ENCODE peak calls at places on chromosome 9, in six cellular contexts. L is A549; P is CD4-positive, alpha-beta T cell; S is psoas muscle; F is mesenchymal stem cell; O is PC-3. R is an unnamed sample.
A peak's percentile ranks its signal among the peaks of the same experiment; 100 is the strongest.

GRCh38 chr9:18404482-18405029 is 69.4 kb upstream of the ADAMTSL1 start:
- DNase-seq in L (no peak), P (no peak), S (no peak), F (no peak), O (no peak), R (no peak)

GRCh38 chr9:87651431-87651830 is 74.5 kb upstream of the CTSL start:
- DNase-seq in L (no peak), P (no peak), S (no peak), F (no peak), O (no peak), R (no peak)

GRCh38 chr9:135902655-135903357 is 4.5 kb downstream of the CAMSAP1 start:
- DNase-seq in L (no peak), P (no peak), S (no peak), F (no peak), O (no peak), R (no peak)

GRCh38 chr9:89899476-89900047 is 294.8 kb downstream of the GADD45G start:
- DNase-seq in L (no peak), P (no peak), S (no peak), F (no peak), O (no peak), R (no peak)

GRCh38 chr9:107141967-107142366 is 141.1 kb upstream of the RAD23B start:
- DNase-seq in L (no peak), P (no peak), S (no peak), F (no peak), O (peak; percentile 11), R (no peak)

GRCh38 chr9:76512826-76513225 is 53.8 kb downstream of the GCNT1 start:
- DNase-seq in L (no peak), P (no peak), S (no peak), F (peak; percentile 71), O (no peak), R (no peak)

GRCh38 chr9:131758972-131759647 is 19.2 kb upstream of the RAPGEF1 start:
- DNase-seq in L (no peak), P (no peak), S (no peak), F (peak; percentile 24), O (peak; percentile 35), R (no peak)

GRCh38 chr9:83981126-83981871 is 694 bp downstream of the RMI1 start:
- DNase-seq in L (peak; percentile 52), P (no peak), S (no peak), F (peak; percentile 63), O (peak; percentile 43), R (no peak)

GRCh38 chr9:100221538-100221937 is 122.5 kb downstream of the INVS start:
- DNase-seq in L (no peak), P (no peak), S (no peak), F (no peak), O (no peak), R (no peak)

GRCh38 chr9:95740217-95741004 is 135.1 kb upstream of the ERCC6L2 start:
- DNase-seq in L (no peak), P (no peak), S (no peak), F (no peak), O (no peak), R (no peak)

GRCh38 chr9:29322240-29322639 is 1749.0 kb upstream of the C9orf72 start:
- DNase-seq in L (no peak), P (no peak), S (no peak), F (peak; percentile 37), O (no peak), R (no peak)

GRCh38 chr9:84993105-84993504 is 323.6 kb downstream of the NTRK2 start:
- DNase-seq in L (no peak), P (no peak), S (no peak), F (no peak), O (no peak), R (no peak)

GRCh38 chr9:70563437-70564204 is 149.2 kb upstream of the KLF9 start:
- DNase-seq in L (no peak), P (peak; percentile 10), S (no peak), F (peak; percentile 99), O (no peak), R (no peak)

GRCh38 chr9:116055536-116055935 is 98.1 kb upstream of the PAPPA start:
- DNase-seq in L (no peak), P (no peak), S (no peak), F (peak; percentile 22), O (no peak), R (no peak)

GRCh38 chr9:27618066-27618465 is 44.8 kb upstream of the C9orf72 start:
- DNase-seq in L (no peak), P (no peak), S (no peak), F (no peak), O (no peak), R (no peak)

GRCh38 chr9:74838351-74838750 is 49.4 kb downstream of the TRPM6 start:
- DNase-seq in L (no peak), P (no peak), S (no peak), F (no peak), O (peak; percentile 4), R (no peak)

GRCh38 chr9:14323083-14323968 is 9.4 kb upstream of the NFIB start:
- DNase-seq in L (no peak), P (no peak), S (no peak), F (peak; percentile 41), O (peak; percentile 44), R (no peak)
- H3K27ac ChIP-seq in L (peak overlapping the region; percentile 99), P (no peak overlapping the region), S (peak overlapping the region; percentile 99), F (peak overlapping the region; percentile 20), O (peak overlapping the region; percentile 84), R (peak overlapping the region; percentile 100)

DNA sequence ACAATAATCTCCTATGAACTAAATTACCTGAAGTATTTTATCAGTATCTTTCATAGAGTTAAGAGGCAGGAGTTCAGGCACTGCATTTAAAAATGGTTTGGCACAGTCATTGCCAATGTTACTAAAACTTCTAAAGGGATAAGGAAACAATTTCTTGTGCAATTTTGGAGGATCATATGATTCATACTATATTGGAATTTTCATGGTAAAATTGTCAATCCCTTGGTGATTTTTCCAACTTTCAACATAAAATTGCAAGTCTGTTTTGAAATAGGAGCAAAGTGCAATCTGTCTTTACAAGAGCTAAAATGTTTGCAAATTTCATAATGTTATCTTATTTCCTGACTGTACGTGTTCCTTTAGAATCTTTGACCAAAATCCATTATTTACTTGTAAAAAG is 211.1 kb downstream of the DMRTA1 start:
- DNase-seq in L (no peak), P (no peak), S (no peak), F (no peak), O (no peak), R (no peak)
- H3K27ac ChIP-seq in L (no peak overlapping the region), P (no peak overlapping the region), S (no peak overlapping the region), F (no peak overlapping the region), O (no peak overlapping the region), R (no peak overlapping the region)

GRCh38 chr9:77599492-77599891 is 48.6 kb downstream of the GNA14 start:
- DNase-seq in L (no peak), P (no peak), S (no peak), F (no peak), O (no peak), R (no peak)

GRCh38 chr9:77602852-77603251 is 45.3 kb downstream of the GNA14 start:
- DNase-seq in L (no peak), P (no peak), S (no peak), F (no peak), O (no peak), R (no peak)

GRCh38 chr9:77598961-77599360 is 49.2 kb downstream of the GNA14 start:
- DNase-seq in L (no peak), P (no peak), S (no peak), F (no peak), O (no peak), R (no peak)

GRCh38 chr9:77600810-77601209 is 47.3 kb downstream of the GNA14 start:
- DNase-seq in L (no peak), P (no peak), S (no peak), F (no peak), O (no peak), R (no peak)

DNA sequence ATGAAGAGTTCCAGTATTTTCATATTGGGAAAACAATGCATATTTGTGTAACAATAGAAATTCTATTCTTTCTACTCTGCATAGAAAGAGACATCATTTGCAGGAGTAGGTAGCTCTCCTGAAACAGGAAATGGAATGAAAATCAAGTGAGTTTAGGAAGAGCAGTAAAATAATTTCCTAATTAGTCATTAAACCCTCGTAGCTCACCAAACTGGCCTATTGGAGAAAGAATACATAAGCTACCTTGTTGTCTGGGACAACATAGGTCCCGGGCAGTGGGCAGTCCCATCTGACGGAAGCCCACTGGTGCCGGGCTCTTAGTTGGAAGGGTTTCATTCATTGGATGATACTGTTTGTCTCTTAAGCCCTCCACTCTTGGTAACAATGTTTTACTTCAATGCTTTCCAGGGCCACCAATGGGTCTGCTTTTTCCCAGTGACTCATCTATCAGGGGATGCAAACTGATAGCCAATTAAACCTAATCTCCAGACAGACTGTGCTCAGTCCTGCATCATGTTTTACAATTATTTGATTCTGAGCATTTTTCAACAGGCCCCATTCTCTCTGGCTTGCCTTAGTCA is 46.6 kb downstream of the GNA14 start:
- DNase-seq in L (no peak), P (no peak), S (no peak), F (no peak), O (no peak), R (no peak)
- H3K27ac ChIP-seq in L (no peak overlapping the region), P (no peak overlapping the region), S (no peak overlapping the region), F (no peak overlapping the region), O (no peak overlapping the region), R (no peak overlapping the region)

GRCh38 chr9:133948138-133948537 is 44.0 kb downstream of the VAV2 start:
- DNase-seq in L (no peak), P (no peak), S (peak; percentile 36), F (no peak), O (no peak), R (no peak)
- H3K27ac ChIP-seq in L (no peak overlapping the region), P (no peak overlapping the region), S (no peak overlapping the region), F (no peak overlapping the region), O (no peak overlapping the region), R (no peak overlapping the region)

DNA sequence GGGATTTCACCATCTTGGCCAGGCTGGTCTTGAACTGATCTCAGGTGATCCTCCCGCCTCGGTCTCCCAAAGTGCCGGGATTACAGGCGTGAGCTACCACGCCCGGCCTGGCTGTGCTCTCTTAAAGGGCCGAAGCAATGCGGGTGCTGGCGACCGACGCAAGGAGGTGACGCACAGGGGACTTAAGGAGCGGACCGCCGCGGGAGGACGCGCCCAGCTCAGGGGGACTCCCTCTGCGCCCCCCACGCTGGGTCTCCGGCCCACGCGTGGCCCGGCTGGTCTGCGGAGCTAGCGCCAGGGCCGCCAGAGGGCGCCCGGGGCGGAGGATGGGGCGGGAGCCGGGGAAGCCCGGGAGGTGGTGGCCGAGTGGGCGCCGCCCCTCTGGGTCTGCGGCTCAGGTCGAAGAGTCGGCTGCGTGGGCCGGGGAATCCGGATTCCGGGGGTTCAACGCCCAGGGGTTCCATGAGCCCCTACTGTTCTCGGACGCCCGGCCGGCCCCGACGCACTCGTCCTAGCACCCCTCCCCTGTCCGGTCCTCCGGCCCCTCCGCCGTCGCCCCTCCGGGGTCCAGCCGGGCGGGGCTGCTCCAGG is 502 bp upstream of the CERCAM start:
- DNase-seq in L (peak; percentile 71), P (peak; percentile 40), S (peak; percentile 84), F (peak; percentile 77), O (peak; percentile 64), R (peak; percentile 70)
- H3K27ac ChIP-seq in L (peak overlapping the region; percentile 95), P (no peak overlapping the region), S (peak overlapping the region; percentile 25), F (no peak overlapping the region), O (no peak overlapping the region), R (peak overlapping the region; percentile 76)

DNA sequence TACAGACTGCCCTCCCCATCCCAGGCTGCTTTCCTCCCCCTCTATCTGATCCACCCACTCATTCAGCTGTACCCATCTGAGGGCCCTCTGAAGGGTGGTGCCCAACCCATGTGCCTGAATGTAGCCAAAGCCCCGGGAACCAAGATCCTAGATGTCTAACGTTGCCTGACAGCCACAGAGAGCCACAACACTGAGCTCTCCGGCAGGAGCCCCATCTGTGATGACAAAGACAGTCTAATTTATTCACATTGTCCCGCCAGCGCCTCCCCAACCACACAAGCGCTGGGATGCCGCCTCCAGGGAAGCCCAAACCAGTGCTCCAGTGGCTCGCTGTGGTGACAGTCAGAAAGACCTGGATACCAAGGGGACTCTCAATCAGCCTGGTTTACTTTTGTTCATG is 8.4 kb downstream of the IGFBPL1 start:
- DNase-seq in L (no peak), P (no peak), S (no peak), F (no peak), O (no peak), R (no peak)
- H3K27ac ChIP-seq in L (no peak overlapping the region), P (no peak overlapping the region), S (no peak overlapping the region), F (no peak overlapping the region), O (no peak overlapping the region), R (no peak overlapping the region)